ENCODE peak calls at places on chromosomes 12 and 14, in four cellular contexts. R is HCT116, L is endothelial cell of umbilical vein, I is NT2/D1. M is an unnamed sample. For H3K36me3, the result is how much of the 10 kb centered on the place peaks cover.

GRCh38 chr14:49954171-49954631 is 61.3 kb downstream of the ARF6 start:
- DNase-seq in L (no peak), I (no peak), R (no peak), M (no peak)

GRCh38 chr12:69987453-69988102 is 162.6 kb downstream of the MYRFL start:
- DNase-seq in R (peak), L (peak), I (no peak), M (no peak)

GRCh38 chr14:89681086-89682018 is 264.3 kb upstream of the FOXN3 start:
- DNase-seq in L (no peak), R (no peak), I (no peak), M (no peak)

GRCh38 chr12:9745191-9745590 is 12.3 kb upstream of the CLECL1 start:
- DNase-seq in I (peak), L (no peak), R (no peak), M (peak)

GRCh38 chr12:65596514-65597010 is 227.7 kb upstream of the HMGA2 start:
- DNase-seq in L (no peak), I (no peak), R (no peak), M (no peak)

GRCh38 chr12:65930114-65930828 is 106.0 kb downstream of the HMGA2 start:
- DNase-seq in I (no peak), L (peak), R (no peak), M (no peak)

GRCh38 chr12:62239571-62239970 is 20.6 kb upstream of the USP15 start:
- DNase-seq in I (no peak), L (no peak), R (no peak), M (no peak)

GRCh38 chr12:46457958-46458357 is 85.4 kb upstream of the SLC38A2 start:
- DNase-seq in R (no peak), L (no peak), I (no peak), M (no peak)

GRCh38 chr12:127411141-127411915 is 855.6 kb upstream of the TMEM132C start:
- DNase-seq in R (no peak), L (no peak), I (no peak), M (no peak)

GRCh38 chr14:52067873-52068740 is 752 bp downstream of the NID2 start:
- DNase-seq in I (no peak), L (peak), R (no peak), M (peak)

GRCh38 chr12:98137278-98137677 is 378.1 kb upstream of the TMPO start:
- DNase-seq in L (no peak), R (no peak), I (no peak), M (no peak)

GRCh38 chr14:103022669-103023044 is 34.7 kb downstream of the CDC42BPB start:
- DNase-seq in R (no peak), L (no peak), I (no peak), M (no peak)

GRCh38 chr12:104485651-104486341 is 29.0 kb downstream of the CHST11 start:
- DNase-seq in L (no peak), I (no peak), R (no peak), M (no peak)

GRCh38 chr12:29081101-29081500 is 68.0 kb upstream of the FAR2 start:
- DNase-seq in L (no peak), R (no peak), I (no peak), M (no peak)

GRCh38 chr12:613996-614726 is 49.1 kb downstream of the NINJ2 start:
- DNase-seq in I (no peak), L (peak), R (no peak), M (peak)

GRCh38 chr14:70808023-70808401 is 1.3 kb downstream of the MAP3K9 start:
- DNase-seq in L (no peak), R (peak), I (no peak), M (peak)
- H3K9ac ChIP-seq in L (no peak), R (peak), I (peak), M (peak)

GRCh38 chr12:49098035-49098451 is 3.4 kb upstream of the DHH start:
- DNase-seq in L (peak), R (no peak), I (peak), M (peak)
- H3K36me3 ChIP-seq in L (under half), R (under half), I (half or more), M (under half)

DNA sequence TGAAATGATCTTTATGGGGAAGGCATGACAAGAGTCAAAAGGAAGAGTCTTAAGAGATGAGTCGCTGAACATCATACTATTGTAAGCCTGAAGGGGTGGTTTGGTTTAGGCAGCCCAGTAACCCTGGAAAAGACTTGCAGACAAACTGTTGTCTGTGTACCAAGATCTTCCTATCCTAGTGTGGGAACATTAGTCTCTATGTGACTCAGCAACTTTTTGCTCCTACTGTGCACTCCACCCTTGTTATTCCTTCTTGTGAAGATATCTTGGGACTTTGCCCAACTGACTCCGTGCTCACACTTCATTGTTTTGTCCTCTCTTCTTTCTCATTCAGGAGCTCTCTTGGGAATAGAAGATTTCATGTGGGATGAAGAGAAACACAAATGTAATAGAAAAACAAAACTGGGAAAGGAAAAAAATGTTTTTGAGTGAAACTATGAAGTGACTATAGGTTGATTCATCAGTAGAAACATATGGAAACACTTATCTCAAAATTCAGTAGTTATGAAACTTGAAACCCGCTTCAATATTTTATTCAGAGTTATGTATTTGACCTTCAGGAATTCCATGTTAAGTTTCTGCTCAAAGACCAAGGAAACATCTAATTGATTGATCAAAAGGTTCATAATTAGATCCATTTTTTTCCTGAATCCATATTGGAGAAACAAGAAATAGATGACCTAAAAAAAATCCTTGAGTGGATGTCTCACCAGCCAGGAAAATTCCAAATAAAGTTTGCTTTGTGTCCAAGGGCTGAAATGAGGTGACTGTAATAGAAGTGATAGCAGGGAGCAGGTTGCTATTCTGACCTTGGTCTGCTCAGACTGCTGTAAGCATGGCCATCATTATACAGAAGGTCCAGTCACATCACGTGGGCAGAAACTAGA is 67.2 kb downstream of the BTG1 start:
- DNase-seq in I (no peak), R (peak), L (peak), M (no peak)
- H3K9ac ChIP-seq in I (no peak), R (no peak), L (no peak), M (no peak)

GRCh38 chr14:101889898-101890297 is 74.5 kb upstream of the DYNC1H1 start:
- DNase-seq in I (no peak), R (no peak), L (peak), M (no peak)
- H3K36me3 ChIP-seq in I (under half), R (under half), L (under half), M (under half)

GRCh38 chr14:100250732-100251465 is 12.0 kb downstream of the YY1 start:
- DNase-seq in R (no peak), I (no peak), L (no peak), M (no peak)

GRCh38 chr14:100252684-100253083 is 13.7 kb downstream of the YY1 start:
- DNase-seq in R (no peak), I (no peak), L (no peak), M (no peak)

GRCh38 chr14:100246136-100246535 is 7.2 kb downstream of the YY1 start:
- DNase-seq in L (no peak), I (no peak), R (no peak), M (no peak)

GRCh38 chr14:100241279-100241678 is 2.3 kb downstream of the YY1 start:
- DNase-seq in L (peak), I (no peak), R (no peak), M (no peak)

DNA sequence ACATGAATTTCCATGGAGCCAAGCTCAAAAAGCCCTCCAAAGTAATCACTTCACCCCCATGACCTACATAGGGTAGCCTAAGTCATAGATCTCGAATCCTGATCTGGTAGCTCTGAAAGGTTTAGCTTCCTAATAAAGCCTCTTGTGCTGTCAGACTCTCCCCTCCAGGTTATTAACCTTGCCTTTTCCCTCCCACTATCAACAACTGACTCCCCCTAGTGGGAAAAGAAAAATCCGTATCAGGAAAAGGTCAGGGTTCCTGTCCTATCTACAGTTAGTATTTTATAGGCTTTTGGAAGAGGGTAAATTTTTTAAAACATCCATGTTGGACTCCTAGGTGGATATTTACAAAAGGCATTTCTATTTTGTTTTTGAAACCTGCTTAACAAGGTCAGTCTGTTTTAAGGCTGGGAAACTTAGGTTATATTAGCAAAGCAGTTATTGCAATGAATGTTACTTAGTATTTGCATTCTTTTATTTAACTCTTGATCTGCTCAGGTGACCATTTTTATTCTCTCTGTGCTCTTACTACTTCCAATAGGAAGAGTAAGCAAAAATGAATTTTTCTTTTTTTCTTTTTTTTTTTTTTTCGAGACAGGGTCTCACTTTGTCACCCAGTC is 8.0 kb downstream of the YY1 start:
- DNase-seq in L (peak), I (peak), R (peak), M (peak)
- H3K9ac ChIP-seq in L (no peak), I (no peak), R (no peak), M (no peak)

GRCh38 chr12:100058482-100059029 is 73.8 kb upstream of the ANKS1B start:
- DNase-seq in L (peak), R (no peak), I (no peak), M (no peak)

DNA sequence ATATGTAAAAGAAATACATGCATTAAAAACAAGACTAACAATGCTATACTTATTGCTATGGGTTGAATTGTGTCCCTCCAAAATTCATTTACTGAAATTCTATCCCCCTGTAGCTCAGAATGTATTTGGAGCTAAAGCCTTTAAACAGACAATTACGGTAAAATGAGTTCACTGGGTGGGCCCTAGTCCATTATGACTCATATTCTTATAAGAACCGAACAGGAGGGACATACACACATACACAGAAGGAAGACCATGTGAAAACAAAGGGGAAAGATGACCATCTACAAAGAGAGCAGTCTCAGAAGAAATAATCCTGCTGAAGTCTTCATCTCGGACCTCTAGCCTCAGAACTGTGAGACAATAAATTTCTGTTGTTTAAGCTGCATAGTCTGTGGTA is 77.1 kb upstream of the ANKS1B start:
- DNase-seq in R (no peak), I (no peak), L (no peak), M (no peak)
- H3K36me3 ChIP-seq in R (under half), I (under half), L (under half), M (under half)

DNA sequence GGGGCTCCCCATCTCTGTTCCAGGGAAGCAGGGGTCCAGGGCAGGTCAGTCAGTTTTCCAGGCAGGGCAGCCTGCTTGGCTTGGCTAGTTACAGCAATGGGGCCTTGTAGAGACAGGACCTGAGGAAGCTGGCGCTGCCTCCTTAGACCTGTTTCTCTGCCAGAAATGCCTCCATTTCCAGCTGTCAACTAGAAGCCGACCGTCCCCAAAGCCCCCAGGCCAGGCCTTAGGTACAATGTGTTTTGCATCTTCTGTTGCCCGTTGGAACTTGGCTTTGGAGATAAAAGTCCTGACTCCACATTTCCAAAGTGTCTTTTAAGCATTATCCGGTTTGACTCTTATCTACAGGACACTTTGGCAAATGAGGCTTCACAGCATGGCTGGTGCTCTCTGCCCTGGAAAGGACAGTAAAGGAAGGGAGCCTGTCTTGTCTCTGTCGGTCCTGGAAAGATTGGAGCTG is 42.6 kb downstream of the KRT80 start:
- DNase-seq in L (no peak), I (no peak), R (no peak), M (no peak)
- H3K9ac ChIP-seq in L (no peak), I (no peak), R (peak), M (no peak)

DNA sequence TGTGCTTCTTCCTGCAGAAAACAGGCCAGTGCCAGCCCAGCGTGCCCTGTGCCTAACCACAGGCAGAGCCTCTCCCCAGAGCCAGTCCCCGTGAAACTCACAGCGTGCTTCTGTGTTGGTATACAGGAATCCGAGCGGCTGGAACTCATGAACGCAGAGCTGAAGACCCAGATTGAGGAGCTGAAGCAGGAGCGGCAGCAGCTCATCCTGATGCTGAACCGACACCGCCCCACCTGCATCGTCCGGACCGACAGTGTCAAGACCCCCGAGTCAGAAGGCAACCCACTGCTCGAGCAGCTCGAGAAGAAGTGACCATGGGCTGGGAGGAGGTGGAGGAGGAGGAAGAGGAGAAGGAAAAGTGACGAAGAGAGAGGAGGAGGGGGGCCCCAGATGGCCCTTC is 41.3 kb downstream of the JDP2 start:
- DNase-seq in I (no peak), R (no peak), L (no peak), M (no peak)
- H3K36me3 ChIP-seq in I (half or more), R (under half), L (under half), M (under half)

GRCh38 chr14:67957925-67958324 is 138.3 kb downstream of the RAD51B start:
- DNase-seq in L (no peak), R (no peak), I (no peak), M (no peak)
- H3K9ac ChIP-seq in L (no peak), R (no peak), I (no peak), M (no peak)